ENCODE peak calls at places on chromosomes 5 and 9, in nine cellular contexts. One of them, this sample, is unnamed.

GRCh38 chr9:81389569-81389993 is 299.8 kb downstream of the TLE1 start:
- DNase-seq in effector memory CD4-positive, alpha-beta T cell: no peak
- DNase-seq in RWPE2: peak
- DNase-seq in CD8-positive, alpha-beta T cell: no peak
- DNase-seq in coronary artery: no peak
- DNase-seq in spleen: no peak
- DNase-seq in colonic mucosa: no peak
- DNase-seq in heart right ventricle: no peak
- DNase-seq in lower lobe of right lung: no peak
- DNase-seq in this sample: no peak

GRCh38 chr9:116238225-116238624 is 84.6 kb downstream of the PAPPA start:
- DNase-seq in coronary artery: no peak
- DNase-seq in lower lobe of right lung: no peak
- DNase-seq in RWPE2: no peak
- DNase-seq in heart right ventricle: no peak
- DNase-seq in colonic mucosa: no peak
- DNase-seq in spleen: no peak
- DNase-seq in CD8-positive, alpha-beta T cell: no peak
- DNase-seq in effector memory CD4-positive, alpha-beta T cell: no peak
- DNase-seq in this sample: no peak

GRCh38 chr9:126619336-126619919 is 5.7 kb downstream of the LMX1B start:
- DNase-seq in RWPE2: no peak
- DNase-seq in colonic mucosa: no peak
- DNase-seq in effector memory CD4-positive, alpha-beta T cell: no peak
- DNase-seq in spleen: no peak
- DNase-seq in CD8-positive, alpha-beta T cell: no peak
- DNase-seq in lower lobe of right lung: no peak
- DNase-seq in heart right ventricle: no peak
- DNase-seq in coronary artery: no peak
- DNase-seq in this sample: no peak

GRCh38 chr5:83101514-83101913 is 24.2 kb downstream of the XRCC4 start:
- DNase-seq in colonic mucosa: no peak
- DNase-seq in heart right ventricle: no peak
- DNase-seq in RWPE2: no peak
- DNase-seq in spleen: no peak
- DNase-seq in effector memory CD4-positive, alpha-beta T cell: no peak
- DNase-seq in CD8-positive, alpha-beta T cell: no peak
- DNase-seq in coronary artery: no peak
- DNase-seq in lower lobe of right lung: no peak
- DNase-seq in this sample: no peak

GRCh38 chr9:132163457-132163875 is 1.6 kb downstream of the NTNG2 start:
- DNase-seq in spleen: peak
- DNase-seq in coronary artery: no peak
- DNase-seq in RWPE2: no peak
- DNase-seq in lower lobe of right lung: no peak
- DNase-seq in CD8-positive, alpha-beta T cell: no peak
- DNase-seq in effector memory CD4-positive, alpha-beta T cell: no peak
- DNase-seq in heart right ventricle: no peak
- DNase-seq in colonic mucosa: no peak
- DNase-seq in this sample: no peak

GRCh38 chr5:23352437-23352836 is 155.0 kb upstream of the PRDM9 start:
- DNase-seq in colonic mucosa: no peak
- DNase-seq in RWPE2: no peak
- DNase-seq in CD8-positive, alpha-beta T cell: no peak
- DNase-seq in spleen: no peak
- DNase-seq in coronary artery: no peak
- DNase-seq in effector memory CD4-positive, alpha-beta T cell: no peak
- DNase-seq in lower lobe of right lung: no peak
- DNase-seq in heart right ventricle: no peak
- DNase-seq in this sample: no peak

GRCh38 chr5:132838516-132839282 is 8.3 kb upstream of the SHROOM1 start:
- DNase-seq in effector memory CD4-positive, alpha-beta T cell: no peak
- DNase-seq in lower lobe of right lung: no peak
- DNase-seq in spleen: no peak
- DNase-seq in RWPE2: no peak
- DNase-seq in heart right ventricle: no peak
- DNase-seq in coronary artery: no peak
- DNase-seq in colonic mucosa: peak
- DNase-seq in CD8-positive, alpha-beta T cell: no peak
- DNase-seq in this sample: no peak

GRCh38 chr5:124420952-124421351 is 325.5 kb downstream of the ZNF608 start:
- DNase-seq in colonic mucosa: no peak
- DNase-seq in spleen: peak
- DNase-seq in lower lobe of right lung: no peak
- DNase-seq in heart right ventricle: no peak
- DNase-seq in RWPE2: no peak
- DNase-seq in coronary artery: no peak
- DNase-seq in effector memory CD4-positive, alpha-beta T cell: no peak
- DNase-seq in CD8-positive, alpha-beta T cell: no peak
- DNase-seq in this sample: no peak

GRCh38 chr9:114786251-114786650 is 19.6 kb downstream of the TNFSF15 start:
- DNase-seq in heart right ventricle: no peak
- DNase-seq in colonic mucosa: no peak
- DNase-seq in RWPE2: no peak
- DNase-seq in lower lobe of right lung: no peak
- DNase-seq in effector memory CD4-positive, alpha-beta T cell: no peak
- DNase-seq in spleen: no peak
- DNase-seq in CD8-positive, alpha-beta T cell: no peak
- DNase-seq in coronary artery: no peak
- DNase-seq in this sample: no peak

GRCh38 chr5:42518595-42519067 is 95.4 kb downstream of the GHR start:
- DNase-seq in lower lobe of right lung: no peak
- DNase-seq in coronary artery: no peak
- DNase-seq in RWPE2: no peak
- DNase-seq in effector memory CD4-positive, alpha-beta T cell: no peak
- DNase-seq in spleen: no peak
- DNase-seq in CD8-positive, alpha-beta T cell: no peak
- DNase-seq in colonic mucosa: no peak
- DNase-seq in heart right ventricle: no peak
- DNase-seq in this sample: no peak

GRCh38 chr9:8188720-8189407 is 389.3 kb upstream of the DMAC1 start:
- DNase-seq in heart right ventricle: no peak
- DNase-seq in effector memory CD4-positive, alpha-beta T cell: no peak
- DNase-seq in coronary artery: no peak
- DNase-seq in colonic mucosa: no peak
- DNase-seq in CD8-positive, alpha-beta T cell: no peak
- DNase-seq in spleen: no peak
- DNase-seq in RWPE2: no peak
- DNase-seq in lower lobe of right lung: no peak
- DNase-seq in this sample: no peak

GRCh38 chr5:118405650-118406061 is 582.7 kb downstream of the DTWD2 start:
- DNase-seq in colonic mucosa: no peak
- DNase-seq in effector memory CD4-positive, alpha-beta T cell: no peak
- DNase-seq in coronary artery: no peak
- DNase-seq in spleen: peak
- DNase-seq in CD8-positive, alpha-beta T cell: no peak
- DNase-seq in lower lobe of right lung: no peak
- DNase-seq in heart right ventricle: peak
- DNase-seq in RWPE2: no peak
- DNase-seq in this sample: peak

GRCh38 chr9:38020251-38021076 is 48.6 kb downstream of the SHB start:
- DNase-seq in effector memory CD4-positive, alpha-beta T cell: no peak
- DNase-seq in colonic mucosa: no peak
- DNase-seq in RWPE2: no peak
- DNase-seq in coronary artery: no peak
- DNase-seq in heart right ventricle: no peak
- DNase-seq in CD8-positive, alpha-beta T cell: no peak
- DNase-seq in spleen: no peak
- DNase-seq in lower lobe of right lung: no peak
- DNase-seq in this sample: no peak

GRCh38 chr9:20394928-20395327 is 227.4 kb downstream of the MLLT3 start:
- DNase-seq in CD8-positive, alpha-beta T cell: no peak
- DNase-seq in effector memory CD4-positive, alpha-beta T cell: no peak
- DNase-seq in RWPE2: no peak
- DNase-seq in spleen: no peak
- DNase-seq in colonic mucosa: no peak
- DNase-seq in heart right ventricle: no peak
- DNase-seq in coronary artery: no peak
- DNase-seq in lower lobe of right lung: no peak
- DNase-seq in this sample: no peak

GRCh38 chr9:113638504-113638903 is 175.0 kb downstream of the RGS3 start:
- DNase-seq in spleen: no peak
- DNase-seq in coronary artery: no peak
- DNase-seq in effector memory CD4-positive, alpha-beta T cell: no peak
- DNase-seq in colonic mucosa: no peak
- DNase-seq in lower lobe of right lung: no peak
- DNase-seq in RWPE2: no peak
- DNase-seq in CD8-positive, alpha-beta T cell: no peak
- DNase-seq in heart right ventricle: no peak
- DNase-seq in this sample: no peak

GRCh38 chr9:96350866-96351265 is 32.6 kb downstream of the SLC35D2 start:
- DNase-seq in RWPE2: no peak
- DNase-seq in coronary artery: no peak
- DNase-seq in spleen: no peak
- DNase-seq in heart right ventricle: no peak
- DNase-seq in lower lobe of right lung: no peak
- DNase-seq in CD8-positive, alpha-beta T cell: no peak
- DNase-seq in colonic mucosa: no peak
- DNase-seq in effector memory CD4-positive, alpha-beta T cell: no peak
- DNase-seq in this sample: no peak

GRCh38 chr5:161709239-161709638 is 23.7 kb downstream of the GABRA6 start:
- DNase-seq in coronary artery: no peak
- DNase-seq in effector memory CD4-positive, alpha-beta T cell: no peak
- DNase-seq in CD8-positive, alpha-beta T cell: no peak
- DNase-seq in spleen: no peak
- DNase-seq in colonic mucosa: no peak
- DNase-seq in RWPE2: no peak
- DNase-seq in lower lobe of right lung: no peak
- DNase-seq in heart right ventricle: no peak
- DNase-seq in this sample: no peak

GRCh38 chr9:128257907-128258306 is 17.9 kb downstream of the GOLGA2 start:
- DNase-seq in coronary artery: no peak
- DNase-seq in spleen: no peak
- DNase-seq in effector memory CD4-positive, alpha-beta T cell: no peak
- DNase-seq in heart right ventricle: no peak
- DNase-seq in lower lobe of right lung: no peak
- DNase-seq in CD8-positive, alpha-beta T cell: no peak
- DNase-seq in RWPE2: no peak
- DNase-seq in colonic mucosa: no peak
- DNase-seq in this sample: no peak

GRCh38 chr9:89021154-89021803 is 30.0 kb downstream of the S1PR3 start:
- DNase-seq in lower lobe of right lung: no peak
- DNase-seq in coronary artery: no peak
- DNase-seq in colonic mucosa: no peak
- DNase-seq in heart right ventricle: no peak
- DNase-seq in effector memory CD4-positive, alpha-beta T cell: no peak
- DNase-seq in spleen: no peak
- DNase-seq in CD8-positive, alpha-beta T cell: no peak
- DNase-seq in RWPE2: no peak
- DNase-seq in this sample: no peak

GRCh38 chr9:22026696-22027095 is 17.6 kb upstream of the CDKN2B start:
- DNase-seq in coronary artery: no peak
- DNase-seq in RWPE2: no peak
- DNase-seq in CD8-positive, alpha-beta T cell: no peak
- DNase-seq in heart right ventricle: no peak
- DNase-seq in spleen: no peak
- DNase-seq in effector memory CD4-positive, alpha-beta T cell: no peak
- DNase-seq in lower lobe of right lung: no peak
- DNase-seq in colonic mucosa: no peak
- DNase-seq in this sample: no peak
- H3K27ac ChIP-seq in coronary artery: no peak
- H3K27ac ChIP-seq in RWPE2: no peak
- H3K27ac ChIP-seq in CD8-positive, alpha-beta T cell: no peak
- H3K27ac ChIP-seq in heart right ventricle: no peak
- H3K27ac ChIP-seq in spleen: no peak
- H3K27ac ChIP-seq in effector memory CD4-positive, alpha-beta T cell: no peak
- H3K27ac ChIP-seq in lower lobe of right lung: no peak
- H3K27ac ChIP-seq in colonic mucosa: no peak
- H3K27ac ChIP-seq in this sample: no peak

GRCh38 chr5:122126177-122126701 is 3.1 kb upstream of the ZNF474 start:
- DNase-seq in spleen: no peak
- DNase-seq in RWPE2: no peak
- DNase-seq in coronary artery: no peak
- DNase-seq in colonic mucosa: no peak
- DNase-seq in effector memory CD4-positive, alpha-beta T cell: no peak
- DNase-seq in CD8-positive, alpha-beta T cell: no peak
- DNase-seq in heart right ventricle: no peak
- DNase-seq in lower lobe of right lung: no peak
- DNase-seq in this sample: no peak
- H3K4me3 ChIP-seq in spleen: no peak
- H3K4me3 ChIP-seq in RWPE2: no peak
- H3K4me3 ChIP-seq in coronary artery: no peak
- H3K4me3 ChIP-seq in colonic mucosa: no peak
- H3K4me3 ChIP-seq in effector memory CD4-positive, alpha-beta T cell: no peak
- H3K4me3 ChIP-seq in CD8-positive, alpha-beta T cell: no peak
- H3K4me3 ChIP-seq in heart right ventricle: no peak
- H3K4me3 ChIP-seq in lower lobe of right lung: no peak
- H3K4me3 ChIP-seq in this sample: no peak

GRCh38 chr5:142182840-142183239 is 74.3 kb downstream of the NDFIP1 start:
- DNase-seq in heart right ventricle: no peak
- DNase-seq in colonic mucosa: no peak
- DNase-seq in CD8-positive, alpha-beta T cell: no peak
- DNase-seq in effector memory CD4-positive, alpha-beta T cell: no peak
- DNase-seq in lower lobe of right lung: no peak
- DNase-seq in RWPE2: no peak
- DNase-seq in spleen: peak
- DNase-seq in coronary artery: no peak
- DNase-seq in this sample: no peak

GRCh38 chr5:142181547-142182191 is 73.1 kb downstream of the NDFIP1 start:
- DNase-seq in RWPE2: no peak
- DNase-seq in lower lobe of right lung: no peak
- DNase-seq in CD8-positive, alpha-beta T cell: no peak
- DNase-seq in heart right ventricle: no peak
- DNase-seq in coronary artery: no peak
- DNase-seq in effector memory CD4-positive, alpha-beta T cell: no peak
- DNase-seq in colonic mucosa: no peak
- DNase-seq in spleen: peak
- DNase-seq in this sample: no peak

GRCh38 chr5:142186821-142187594 is 78.4 kb downstream of the NDFIP1 start:
- DNase-seq in spleen: no peak
- DNase-seq in effector memory CD4-positive, alpha-beta T cell: no peak
- DNase-seq in coronary artery: no peak
- DNase-seq in colonic mucosa: peak
- DNase-seq in RWPE2: no peak
- DNase-seq in CD8-positive, alpha-beta T cell: no peak
- DNase-seq in heart right ventricle: no peak
- DNase-seq in lower lobe of right lung: no peak
- DNase-seq in this sample: no peak

GRCh38 chr5:142183561-142183960 is 75.0 kb downstream of the NDFIP1 start:
- DNase-seq in RWPE2: no peak
- DNase-seq in spleen: peak
- DNase-seq in effector memory CD4-positive, alpha-beta T cell: no peak
- DNase-seq in CD8-positive, alpha-beta T cell: no peak
- DNase-seq in colonic mucosa: no peak
- DNase-seq in heart right ventricle: no peak
- DNase-seq in lower lobe of right lung: no peak
- DNase-seq in coronary artery: no peak
- DNase-seq in this sample: no peak

GRCh38 chr5:142184939-142185526 is 76.5 kb downstream of the NDFIP1 start:
- DNase-seq in heart right ventricle: no peak
- DNase-seq in lower lobe of right lung: no peak
- DNase-seq in RWPE2: no peak
- DNase-seq in colonic mucosa: no peak
- DNase-seq in spleen: peak
- DNase-seq in effector memory CD4-positive, alpha-beta T cell: no peak
- DNase-seq in coronary artery: no peak
- DNase-seq in CD8-positive, alpha-beta T cell: no peak
- DNase-seq in this sample: no peak
- H3K27ac ChIP-seq in heart right ventricle: no peak
- H3K27ac ChIP-seq in lower lobe of right lung: no peak
- H3K27ac ChIP-seq in RWPE2: no peak
- H3K27ac ChIP-seq in colonic mucosa: no peak
- H3K27ac ChIP-seq in spleen: no peak
- H3K27ac ChIP-seq in effector memory CD4-positive, alpha-beta T cell: no peak
- H3K27ac ChIP-seq in coronary artery: no peak
- H3K27ac ChIP-seq in CD8-positive, alpha-beta T cell: no peak
- H3K27ac ChIP-seq in this sample: no peak

GRCh38 chr9:135074354-135075233 is 12.9 kb upstream of the OLFM1 start:
- DNase-seq in spleen: peak
- DNase-seq in effector memory CD4-positive, alpha-beta T cell: no peak
- DNase-seq in CD8-positive, alpha-beta T cell: no peak
- DNase-seq in lower lobe of right lung: no peak
- DNase-seq in coronary artery: peak
- DNase-seq in heart right ventricle: no peak
- DNase-seq in colonic mucosa: no peak
- DNase-seq in RWPE2: peak
- DNase-seq in this sample: no peak
- H3K4me3 ChIP-seq in spleen: peak
- H3K4me3 ChIP-seq in effector memory CD4-positive, alpha-beta T cell: no peak
- H3K4me3 ChIP-seq in CD8-positive, alpha-beta T cell: no peak
- H3K4me3 ChIP-seq in lower lobe of right lung: peak
- H3K4me3 ChIP-seq in coronary artery: peak
- H3K4me3 ChIP-seq in heart right ventricle: peak
- H3K4me3 ChIP-seq in colonic mucosa: peak
- H3K4me3 ChIP-seq in RWPE2: no peak
- H3K4me3 ChIP-seq in this sample: peak